ENCODE peak calls at places on chromosomes 6 and 20, in seven cellular contexts. X is mammary epithelial cell, Y is AG10803, O is upper lobe of right lung, G is AG09309, L is IMR-90, H is brain microvascular endothelial cell. Q is an unnamed sample.

GRCh38 chr20:45268531-45268930 is 14.2 kb upstream of the SLPI start:
- DNase-seq in H (no peak), X (no peak), G (no peak), L (no peak), Y (no peak), O (no peak), Q (peak)

GRCh38 chr6:27772261-27773001 is 139.8 kb downstream of the OR2B2 start:
- DNase-seq in L (peak), H (peak), X (peak), G (peak), O (peak), Y (peak), Q (peak)

GRCh38 chr6:31666337-31666960 is 569 bp downstream of the CSNK2B start:
- DNase-seq in L (peak), Y (no peak), H (no peak), X (no peak), O (no peak), G (no peak), Q (peak)

GRCh38 chr6:87922947-87923330 is 124.7 kb upstream of the SPACA1 start:
- DNase-seq in G (no peak), L (no peak), O (no peak), X (no peak), Y (no peak), H (no peak), Q (no peak)

GRCh38 chr6:8180327-8181161 is 78.2 kb upstream of the EEF1E1 start:
- DNase-seq in H (peak), L (peak), X (peak), G (peak), O (no peak), Y (peak), Q (peak)

GRCh38 chr6:157145656-157146285 is 177.5 kb downstream of the TMEM242 start:
- DNase-seq in H (peak), L (peak), Y (no peak), X (no peak), G (no peak), O (no peak), Q (no peak)

GRCh38 chr6:158799051-158799792 is 19.9 kb downstream of the EZR start:
- DNase-seq in O (no peak), Y (peak), H (peak), G (peak), X (no peak), L (peak), Q (peak)

GRCh38 chr6:42279144-42279781 is 61.6 kb upstream of the MRPS10 start:
- DNase-seq in L (peak), Y (peak), O (no peak), X (peak), H (peak), G (no peak), Q (peak)

GRCh38 chr6:107624541-107624940 is 134.6 kb downstream of the SOBP start:
- DNase-seq in L (peak), H (peak), G (no peak), Y (peak), X (peak), O (no peak), Q (peak)

GRCh38 chr6:111661541-111662041 is 55.9 kb upstream of the TRAF3IP2 start:
- DNase-seq in L (no peak), H (no peak), O (no peak), G (no peak), Y (no peak), X (no peak), Q (no peak)

GRCh38 chr6:105757512-105758200 is 328.5 kb upstream of the PRDM1 start:
- DNase-seq in L (no peak), X (peak), G (no peak), O (no peak), H (no peak), Y (no peak), Q (peak)

GRCh38 chr6:144063744-144064401 is 31.5 kb downstream of the SF3B5 start:
- DNase-seq in H (peak), G (no peak), Y (peak), X (peak), L (no peak), O (peak), Q (peak)

GRCh38 chr6:32803416-32803815 is 13.4 kb downstream of the HLA-DOB start:
- DNase-seq in L (no peak), X (no peak), H (no peak), O (no peak), G (no peak), Y (no peak), Q (no peak)

GRCh38 chr6:44237813-44238433 is 9.0 kb upstream of the HSP90AB1 start:
- DNase-seq in H (peak), Y (peak), L (peak), G (no peak), O (peak), X (peak), Q (peak)

GRCh38 chr20:11777861-11778570 is 139.7 kb upstream of the BTBD3 start:
- DNase-seq in Y (peak), H (peak), X (no peak), O (no peak), G (no peak), L (peak), Q (no peak)

GRCh38 chr6:19024737-19025136 is 637.6 kb downstream of the RNF144B start:
- DNase-seq in O (no peak), L (peak), X (peak), Y (peak), H (peak), G (no peak), Q (peak)

GRCh38 chr6:15247750-15248450 is 2.0 kb downstream of the JARID2 start:
- DNase-seq in Y (peak), H (peak), X (peak), O (peak), G (no peak), L (peak), Q (peak)

GRCh38 chr20:39789411-39789810 is 827.3 kb downstream of the DHX35 start:
- DNase-seq in Y (no peak), L (no peak), X (peak), H (no peak), G (no peak), O (no peak), Q (peak)

GRCh38 chr20:58017237-58017969 is 211.1 kb downstream of the ANKRD60 start:
- DNase-seq in G (peak), Y (peak), O (no peak), H (peak), L (peak), X (peak), Q (peak)

GRCh38 chr20:51156041-51156795 is 133.3 kb upstream of the KCNG1 start:
- DNase-seq in X (no peak), H (no peak), G (peak), L (peak), O (no peak), Y (peak), Q (no peak)

GRCh38 chr6:144477841-144478240 is 192.7 kb downstream of the UTRN start:
- DNase-seq in Y (peak), H (no peak), L (no peak), O (no peak), G (no peak), X (no peak), Q (no peak)

GRCh38 chr6:163367388-163368183 is 46.9 kb upstream of the QKI start:
- DNase-seq in L (no peak), X (no peak), Y (no peak), O (peak), H (no peak), G (no peak), Q (peak)

GRCh38 chr6:142903806-142904205 is 41.2 kb downstream of the HIVEP2 start:
- DNase-seq in G (no peak), O (no peak), X (no peak), Y (peak), H (no peak), L (peak), Q (no peak)

GRCh38 chr6:36078159-36078558 is 50.6 kb downstream of the MAPK14 start:
- DNase-seq in Y (no peak), X (no peak), H (no peak), L (no peak), G (no peak), O (no peak), Q (no peak)

GRCh38 chr6:36073587-36073986 is 46.0 kb downstream of the MAPK14 start:
- DNase-seq in Y (no peak), L (no peak), X (no peak), O (no peak), G (no peak), H (no peak), Q (no peak)

GRCh38 chr6:36076178-36077088 is 48.8 kb downstream of the MAPK14 start:
- DNase-seq in X (no peak), G (no peak), O (no peak), H (no peak), L (peak), Y (no peak), Q (no peak)

GRCh38 chr6:36079596-36079995 is 50.7 kb upstream of the MAPK13 start:
- DNase-seq in H (no peak), L (no peak), G (no peak), O (no peak), Y (peak), X (no peak), Q (no peak)

GRCh38 chr6:36075656-36076055 is 48.0 kb downstream of the MAPK14 start:
- DNase-seq in O (no peak), X (no peak), H (no peak), L (no peak), G (no peak), Y (no peak), Q (peak)
- TF ChIP-seq CTCF in O (peak), X (peak), H (peak), L (no peak), G (no peak), Y (no peak), Q (peak)

DNA sequence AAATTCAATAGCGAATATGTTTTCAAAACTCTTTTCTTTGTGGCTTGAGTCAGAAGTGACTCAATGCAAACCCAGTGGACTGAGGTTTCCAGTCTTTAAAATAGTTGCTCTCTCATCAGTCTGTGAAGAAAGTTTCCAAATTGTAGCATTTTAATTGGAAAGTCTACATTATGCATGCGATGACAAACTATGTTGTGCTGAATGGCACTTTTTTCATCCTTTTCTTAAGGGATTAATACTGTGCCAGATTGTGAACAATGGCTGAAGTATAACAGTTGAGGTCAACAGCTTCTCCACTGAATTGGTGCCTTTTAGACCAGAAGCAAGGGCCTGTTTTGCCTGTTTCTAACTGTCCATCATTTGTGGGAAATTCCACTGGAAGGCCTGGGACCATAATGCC is 377.1 kb downstream of the BTBD9 start:
- DNase-seq in L (peak), Y (peak), O (no peak), X (peak), G (no peak), H (peak), Q (peak)
- H3K4me3 ChIP-seq in L (no peak), Y (no peak), O (no peak), X (no peak), G (no peak), H (no peak), Q (no peak)

DNA sequence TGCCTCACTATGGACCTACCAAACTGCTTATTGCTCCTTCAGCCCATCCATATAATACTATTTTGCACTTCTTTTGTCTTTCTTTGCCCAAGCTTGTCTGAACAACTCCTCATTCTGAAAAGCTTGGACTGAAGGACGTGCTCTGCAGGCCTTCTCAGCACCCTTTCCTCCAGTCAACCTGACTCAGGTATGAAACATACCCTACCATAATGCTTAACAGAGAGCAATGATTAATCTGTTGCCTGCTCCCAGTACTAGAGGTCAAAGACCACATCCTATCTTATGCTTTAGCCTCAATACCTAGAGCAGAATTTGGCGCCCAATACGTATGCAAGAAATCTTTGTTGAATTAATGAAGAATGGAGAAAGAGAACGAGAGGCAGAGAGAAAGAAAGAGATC is 55.2 kb downstream of the ATXN1 start:
- DNase-seq in L (no peak), Y (no peak), O (no peak), X (peak), H (no peak), G (no peak), Q (peak)
- TF ChIP-seq CTCF in L (no peak), Y (no peak), O (no peak), X (no peak), H (no peak), G (no peak), Q (no peak)

DNA sequence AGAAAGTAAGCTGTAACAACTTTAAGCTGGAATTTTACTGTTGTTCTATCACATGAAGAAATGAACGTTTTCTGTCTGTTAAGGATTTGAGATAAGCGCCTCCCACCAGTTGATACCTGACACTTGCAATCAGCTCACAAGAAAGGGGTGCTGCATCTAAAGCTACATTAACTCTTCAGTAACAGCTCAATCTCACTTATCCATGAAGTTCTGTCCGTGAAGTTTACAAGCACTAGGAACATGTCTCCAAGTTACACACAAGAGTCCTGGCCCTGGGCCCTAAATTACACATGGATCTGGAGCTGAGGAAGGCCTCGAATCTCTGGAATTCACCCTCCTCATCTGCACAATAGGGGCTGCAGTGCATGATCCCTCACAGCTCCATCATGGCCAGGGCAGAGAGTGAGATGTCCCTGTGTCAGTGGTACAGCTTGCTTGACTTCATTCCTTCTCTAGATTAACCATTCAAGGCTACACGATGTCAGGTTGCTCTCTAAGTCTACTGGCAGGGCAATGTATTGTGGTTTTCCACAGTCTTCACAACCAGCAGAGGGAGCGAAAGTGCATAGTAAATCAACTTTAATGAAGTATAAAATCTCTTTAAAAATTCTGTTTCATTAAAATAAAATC is 182.4 kb upstream of the MCHR2 start:
- DNase-seq in O (no peak), H (peak), L (peak), Y (peak), X (peak), G (peak), Q (peak)
- H3K4me3 ChIP-seq in O (no peak), H (no peak), L (no peak), Y (no peak), X (no peak), G (no peak), Q (no peak)

GRCh38 chr6:147530132-147531060 is 21.9 kb downstream of the SAMD5 start:
- DNase-seq in X (peak), Y (no peak), O (no peak), G (no peak), L (no peak), H (no peak), Q (no peak)
- TF ChIP-seq CTCF in X (no peak), Y (no peak), O (no peak), G (no peak), L (no peak), H (no peak), Q (no peak)

GRCh38 chr6:147510949-147511590 is 2.6 kb downstream of the SAMD5 start:
- DNase-seq in Y (no peak), L (no peak), H (no peak), X (no peak), G (no peak), O (no peak), Q (peak)

GRCh38 chr6:147508073-147508870 is at the start of gene SAMD5:
- DNase-seq in G (peak), H (peak), X (peak), O (peak), Y (peak), L (peak), Q (peak)

GRCh38 chr6:147509900-147510299 is 1.4 kb downstream of the SAMD5 start:
- DNase-seq in O (no peak), Y (no peak), G (no peak), L (no peak), H (no peak), X (no peak), Q (no peak)

GRCh38 chr6:147507162-147508072 is 1.1 kb upstream of the SAMD5 start:
- DNase-seq in X (peak), O (peak), G (no peak), Y (no peak), H (peak), L (no peak), Q (peak)

DNA sequence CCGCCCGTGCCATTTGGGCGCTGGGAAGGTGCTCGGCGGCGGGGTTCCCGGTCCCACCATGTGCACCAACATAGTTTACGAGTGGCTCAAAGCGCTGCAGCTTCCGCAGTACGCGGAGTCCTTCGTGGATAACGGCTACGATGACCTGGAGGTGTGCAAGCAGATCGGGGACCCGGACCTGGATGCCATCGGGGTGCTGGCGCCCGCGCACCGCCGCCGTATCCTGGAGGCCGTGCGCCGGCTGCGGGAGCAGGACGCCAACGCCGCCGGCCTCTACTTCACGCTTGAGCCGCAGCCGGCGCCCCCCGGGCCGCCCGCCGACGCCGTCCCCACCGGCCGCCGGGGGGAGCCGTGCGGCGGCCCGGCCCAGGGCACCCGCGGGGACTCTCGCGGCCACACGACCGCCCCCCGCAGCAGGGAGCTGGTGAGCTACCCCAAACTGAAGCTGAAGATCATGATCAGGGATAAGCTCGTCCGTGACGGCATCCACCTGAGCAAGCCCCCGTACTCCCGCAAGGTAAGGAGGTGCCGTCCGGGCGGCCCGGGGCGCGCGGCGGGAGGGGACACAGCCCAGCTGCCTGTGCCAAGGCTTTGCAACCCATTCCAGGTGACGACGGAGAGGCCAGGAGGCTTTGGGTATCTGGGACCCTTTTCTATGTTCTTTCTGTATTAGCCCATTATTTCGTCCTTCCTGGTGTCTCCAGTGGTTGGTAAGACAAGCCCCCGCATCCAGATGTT is 550 bp downstream of the SAMD5 start:
- DNase-seq in X (no peak), H (no peak), Y (no peak), G (no peak), O (peak), L (no peak), Q (no peak)
- H3K4me3 ChIP-seq in X (peak), H (peak), Y (peak), G (peak), O (peak), L (peak), Q (peak)

GRCh38 chr6:16712931-16713484 is 48.3 kb downstream of the ATXN1 start:
- DNase-seq in L (peak), G (peak), X (peak), O (peak), H (peak), Y (peak), Q (peak)
- TF ChIP-seq CTCF in L (peak), G (peak), X (peak), O (peak), H (peak), Y (peak), Q (peak)

DNA sequence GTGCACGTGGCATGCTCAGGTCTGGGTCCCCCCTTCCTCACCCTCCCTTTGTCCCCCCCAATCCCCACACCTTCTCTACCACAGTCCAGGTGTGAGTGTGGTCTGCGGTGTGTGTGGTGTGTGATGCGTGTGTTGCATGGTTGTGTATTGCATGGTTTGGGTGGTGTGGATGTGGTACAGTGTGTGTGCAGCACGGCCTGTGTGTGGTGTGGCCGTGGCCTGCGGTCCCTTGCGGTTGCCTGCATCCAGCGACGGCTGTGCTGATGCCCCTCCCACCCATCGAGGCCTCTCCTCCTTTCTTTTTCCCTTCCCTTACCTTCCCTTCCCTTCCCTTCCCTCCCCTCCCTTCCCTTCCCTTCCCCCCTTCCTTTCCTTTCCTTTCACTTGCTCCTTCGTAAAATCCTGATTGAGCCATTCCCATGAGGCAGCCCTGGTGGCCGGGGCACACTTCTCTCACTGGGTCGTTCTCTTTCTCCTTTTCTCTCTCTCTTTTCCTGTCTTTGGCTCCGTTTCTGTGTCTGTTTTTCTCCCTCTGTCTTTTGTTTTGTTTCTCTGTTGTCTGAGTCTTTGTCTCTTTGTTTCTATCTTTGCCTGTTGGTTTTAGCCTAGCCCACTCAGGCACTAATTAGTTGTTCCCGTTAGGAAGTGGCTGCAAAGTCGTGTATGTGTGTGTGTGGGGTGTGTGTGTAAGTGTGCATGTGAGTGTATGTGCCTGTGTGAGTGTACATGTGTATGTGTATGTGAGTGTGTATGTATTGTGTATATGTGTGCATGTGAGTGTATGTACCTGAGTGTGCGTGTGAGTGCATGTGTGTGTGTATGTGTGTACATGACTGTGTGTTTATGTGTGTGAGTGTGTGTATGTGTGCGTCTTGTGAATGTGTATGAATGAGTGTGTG is 65.7 kb downstream of the SRC start:
- DNase-seq in O (no peak), G (no peak), Y (no peak), H (no peak), X (no peak), L (no peak), Q (no peak)
- H3K4me3 ChIP-seq in O (peak), G (no peak), Y (peak), H (peak), X (no peak), L (peak), Q (no peak)

Q was measured in epithelial cell of esophagus.